ENCODE peak calls at places on chromosomes 4 and X, in eight cellular contexts. Y is heart left ventricle; U is HL-60; Q is frontal cortex; S is NCI-H524 treated with DMSO at 0.1 percent for 48 hours; W is stimulated activated CD4-positive, alpha-beta T cell treated with anti-CD3 and anti-CD28 coated beads, TNF-alpha, amount 100 ng/mL, for 4 hours; D is NCI-H1930; G is pancreas. Z is an unnamed sample.
A peak's percentile ranks its signal among the peaks of the same experiment; 100 is the strongest.

GRCh38 chrX:6695717-6696116 is 160.8 kb upstream of the VCX3A start:
- DNase-seq in Y (no peak), U (no peak), Q (no peak), S (no peak), W (no peak), D (no peak), G (no peak), Z (no peak)

GRCh38 chr4:15479089-15479912 is 9.6 kb downstream of the CC2D2A start:
- DNase-seq in Y (peak; percentile 41), U (peak; percentile 45), Q (peak; percentile 56), S (peak; percentile 96), W (no peak), D (peak; percentile 43), G (peak; percentile 31), Z (peak; percentile 50)

GRCh38 chrX:63408050-63408449 is 56.9 kb upstream of the SPIN4 start:
- DNase-seq in Y (no peak), U (no peak), Q (no peak), S (no peak), W (no peak), D (no peak), G (no peak), Z (no peak)

GRCh38 chrX:31036895-31037294 is 34.9 kb downstream of the FTHL17 start:
- DNase-seq in Y (peak; percentile 19), U (peak; percentile 14), Q (peak; percentile 2), S (no peak), W (no peak), D (no peak), G (peak; percentile 9), Z (peak; percentile 75)

GRCh38 chr4:185774815-185775684 is 36.9 kb downstream of the SORBS2 start:
- DNase-seq in Y (peak; percentile 45), U (no peak), Q (no peak), S (no peak), W (no peak), D (no peak), G (peak; percentile 64), Z (peak; percentile 76)

GRCh38 chr4:140707325-140707724 is 48.9 kb downstream of the TBC1D9 start:
- DNase-seq in Y (no peak), U (no peak), Q (no peak), S (no peak), W (no peak), D (no peak), G (no peak), Z (no peak)

GRCh38 chr4:99640676-99641075 is 17.0 kb downstream of the C4orf54 start:
- DNase-seq in Y (no peak), U (no peak), Q (no peak), S (no peak), W (no peak), D (no peak), G (no peak), Z (no peak)

GRCh38 chrX:139194571-139195280 is 335.8 kb upstream of the F9 start:
- DNase-seq in Y (peak; percentile 12), U (no peak), Q (no peak), S (no peak), W (no peak), D (no peak), G (peak; percentile 50), Z (peak; percentile 35)

GRCh38 chrX:122475306-122475705 is 708.8 kb upstream of the GRIA3 start:
- DNase-seq in Y (no peak), U (no peak), Q (no peak), S (no peak), W (no peak), D (no peak), G (no peak), Z (no peak)

GRCh38 chrX:40097101-40097491 is 662 bp downstream of the BCOR start:
- DNase-seq in Y (no peak), U (no peak), Q (no peak), S (no peak), W (no peak), D (no peak), G (peak; percentile 32), Z (peak; percentile 17)

GRCh38 chrX:53190363-53190960 is 34.5 kb downstream of the KDM5C start:
- DNase-seq in Y (no peak), U (no peak), Q (no peak), S (no peak), W (no peak), D (no peak), G (no peak), Z (no peak)

GRCh38 chrX:41350150-41350975 is 16.4 kb downstream of the DDX3X start:
- DNase-seq in Y (no peak), U (no peak), Q (no peak), S (no peak), W (no peak), D (no peak), G (no peak), Z (no peak)

GRCh38 chr4:29770627-29771026 is 949.5 kb upstream of the PCDH7 start:
- DNase-seq in Y (no peak), U (no peak), Q (no peak), S (no peak), W (no peak), D (no peak), G (no peak), Z (no peak)

GRCh38 chrX:152833378-152833777 is 2.5 kb downstream of the NSDHL start:
- DNase-seq in Y (no peak), U (no peak), Q (no peak), S (no peak), W (no peak), D (no peak), G (no peak), Z (peak; percentile 48)

GRCh38 chrX:81301877-81302276 is 100.0 kb downstream of the SH3BGRL start:
- DNase-seq in Y (no peak), U (no peak), Q (no peak), S (no peak), W (no peak), D (no peak), G (no peak), Z (no peak)

GRCh38 chr4:3791910-3792542 is 25.8 kb downstream of the ADRA2C start:
- DNase-seq in Y (peak; percentile 30), U (no peak), Q (no peak), S (no peak), W (no peak), D (no peak), G (peak; percentile 62), Z (peak; percentile 68)

Z was measured in adrenal gland.